ENCODE peak calls at places on chromosomes 7 and 10, in six cellular contexts. P, E, H, S, N and M are unnamed samples. For H3K36me3, the result is how much of the 10 kb centered on the place peaks cover.

GRCh38 chr7:24572421-24573007 is 738 bp upstream of the PALS2 start:
- DNase-seq in P (peak), E (peak), H (peak), S (peak), N (no peak), M (no peak)

GRCh38 chr7:91957236-91957635 is 16.6 kb downstream of the AKAP9 start:
- DNase-seq in P (no peak), E (no peak), H (no peak), S (no peak), N (no peak), M (no peak)

GRCh38 chr7:128459394-128459878 is 3.8 kb downstream of the HILPDA start:
- DNase-seq in P (peak), E (peak), H (peak), S (peak), N (peak), M (peak)

GRCh38 chr10:132361581-132362101 is 29.6 kb downstream of the LRRC27 start:
- DNase-seq in P (no peak), E (no peak), H (no peak), S (no peak), N (no peak), M (no peak)

GRCh38 chr7:116316838-116317612 is 106.7 kb downstream of the TES start:
- DNase-seq in P (peak), E (no peak), H (peak), S (no peak), N (no peak), M (peak)

GRCh38 chr10:79401015-79401921 is 44.2 kb downstream of the ZCCHC24 start:
- DNase-seq in P (no peak), E (no peak), H (peak), S (no peak), N (no peak), M (no peak)

GRCh38 chr10:93346060-93346459 is 136.1 kb downstream of the MYOF start:
- DNase-seq in P (no peak), E (no peak), H (no peak), S (no peak), N (no peak), M (no peak)

GRCh38 chr7:110987130-110987693 is 103.7 kb upstream of the LRRN3 start:
- DNase-seq in P (no peak), E (no peak), H (no peak), S (no peak), N (no peak), M (no peak)

GRCh38 chr7:4406288-4407058 is 275.6 kb upstream of the FOXK1 start:
- DNase-seq in P (no peak), E (peak), H (no peak), S (no peak), N (no peak), M (no peak)

GRCh38 chr10:77478248-77478963 is 159.2 kb downstream of the KCNMA1 start:
- DNase-seq in P (no peak), E (no peak), H (no peak), S (no peak), N (no peak), M (no peak)

GRCh38 chr7:115475774-115476407 is 554.0 kb downstream of the MDFIC start:
- DNase-seq in P (peak), E (peak), H (no peak), S (no peak), N (no peak), M (peak)

GRCh38 chr7:5477723-5478531 is 54.3 kb upstream of the TNRC18 start:
- DNase-seq in P (peak), E (peak), H (no peak), S (peak), N (no peak), M (peak)

GRCh38 chr7:88095-88926 is 104.1 kb upstream of the FAM20C start:
- DNase-seq in P (peak), E (peak), H (no peak), S (no peak), N (no peak), M (peak)

GRCh38 chr10:3542185-3542611 is 242.8 kb downstream of the KLF6 start:
- DNase-seq in P (no peak), E (no peak), H (no peak), S (no peak), N (no peak), M (no peak)

GRCh38 chr10:100265821-100266485 is 1.5 kb downstream of the CWF19L1 start:
- DNase-seq in P (no peak), E (no peak), H (no peak), S (no peak), N (no peak), M (no peak)

GRCh38 chr10:122390271-122390670 is 15.8 kb downstream of the PLEKHA1 start:
- DNase-seq in P (no peak), E (no peak), H (no peak), S (no peak), N (no peak), M (no peak)

DNA sequence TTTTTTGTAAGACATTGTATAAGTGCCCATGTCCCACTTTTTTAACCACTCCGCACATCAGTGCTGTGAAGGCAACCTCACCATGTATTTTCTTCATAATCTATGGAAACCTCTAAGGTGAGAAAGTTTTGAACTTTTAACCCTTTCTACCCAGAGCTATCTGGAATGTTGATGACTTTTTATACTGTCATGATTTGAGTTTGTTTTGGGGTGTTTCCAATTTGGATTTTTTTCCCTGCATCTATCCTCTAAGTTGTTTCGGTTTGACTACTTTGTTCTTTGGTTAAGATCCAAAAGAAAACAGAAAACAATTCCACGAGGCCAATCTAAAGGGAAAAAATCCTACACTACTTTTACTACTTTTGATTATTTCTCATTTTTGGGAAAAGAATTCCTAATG is 279.7 kb downstream of the USP6NL start:
- DNase-seq in P (no peak), E (no peak), H (no peak), S (no peak), N (no peak), M (no peak)
- H3K36me3 ChIP-seq in P (under half), E (under half), H (under half), S (under half), N (under half), M (half or more)

GRCh38 chr7:44685723-44686122 is 62.9 kb upstream of the ZMIZ2 start:
- DNase-seq in P (no peak), E (no peak), H (no peak), S (no peak), N (no peak), M (no peak)
- H3K27ac ChIP-seq in P (no peak), E (peak), H (no peak), S (no peak), N (no peak), M (no peak)

GRCh38 chr10:6738464-6738824 is 158.4 kb upstream of the PRKCQ start:
- DNase-seq in P (no peak), E (peak), H (no peak), S (no peak), N (no peak), M (peak)
- H3K4me3 ChIP-seq in P (no peak), E (no peak), H (no peak), S (no peak), N (no peak), M (no peak)

DNA sequence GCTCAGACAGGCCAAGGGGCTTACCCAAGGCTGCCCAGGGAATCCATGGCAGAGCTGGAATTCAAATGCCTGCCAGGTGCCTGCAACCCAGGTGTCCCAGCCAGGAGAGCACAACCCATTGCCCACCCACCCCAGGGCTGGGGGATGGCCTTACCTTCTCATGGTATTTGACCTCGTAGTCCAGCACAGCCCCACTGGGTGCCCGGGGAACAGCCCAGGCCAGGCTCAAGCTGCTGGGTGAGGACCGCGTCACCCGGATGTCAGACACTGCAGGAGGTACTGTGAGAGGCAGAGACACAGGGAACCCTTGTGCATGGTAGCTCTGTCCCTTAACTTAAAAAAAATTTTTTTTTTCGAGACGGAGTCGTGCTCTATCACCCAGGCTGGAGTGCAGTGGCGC is 9.0 kb downstream of the EPHB4 start:
- DNase-seq in P (no peak), E (no peak), H (no peak), S (no peak), N (no peak), M (no peak)
- H3K36me3 ChIP-seq in P (under half), E (half or more), H (half or more), S (under half), N (under half), M (half or more)